ENCODE peak calls at places on chromosomes 7 and 10, in seven cellular contexts. One of them, this sample, is unnamed.

GRCh38 chr10:104580321-104580720 is 60.8 kb upstream of the SORCS3 start:
- DNase-seq in heart right ventricle: no peak
- DNase-seq in adrenal gland: no peak
- DNase-seq in Panc1: no peak
- DNase-seq in prostate gland: no peak
- DNase-seq in nephron progenitor cell: no peak
- DNase-seq in endothelial cell of umbilical vein: no peak
- DNase-seq in this sample: no peak

GRCh38 chr7:22849662-22850061 is 27.0 kb upstream of the TOMM7 start:
- DNase-seq in heart right ventricle: no peak
- DNase-seq in adrenal gland: no peak
- DNase-seq in Panc1: no peak
- DNase-seq in prostate gland: no peak
- DNase-seq in nephron progenitor cell: no peak
- DNase-seq in endothelial cell of umbilical vein: no peak
- DNase-seq in this sample: no peak

GRCh38 chr10:1434912-1435692 is 302.2 kb downstream of the ADARB2 start:
- DNase-seq in heart right ventricle: no peak
- DNase-seq in adrenal gland: no peak
- DNase-seq in Panc1: no peak
- DNase-seq in prostate gland: no peak
- DNase-seq in nephron progenitor cell: peak; percentile 21
- DNase-seq in endothelial cell of umbilical vein: no peak
- DNase-seq in this sample: no peak

GRCh38 chr10:102593074-102593803 is 51.0 kb upstream of the TRIM8 start:
- DNase-seq in heart right ventricle: no peak
- DNase-seq in adrenal gland: no peak
- DNase-seq in Panc1: no peak
- DNase-seq in prostate gland: no peak
- DNase-seq in nephron progenitor cell: no peak
- DNase-seq in endothelial cell of umbilical vein: no peak
- DNase-seq in this sample: no peak

GRCh38 chr7:4610768-4611467 is 71.2 kb upstream of the FOXK1 start:
- DNase-seq in heart right ventricle: peak; percentile 66
- DNase-seq in adrenal gland: peak; percentile 78
- DNase-seq in Panc1: peak; percentile 63
- DNase-seq in prostate gland: peak; percentile 71
- DNase-seq in nephron progenitor cell: peak; percentile 34
- DNase-seq in endothelial cell of umbilical vein: peak; percentile 71
- DNase-seq in this sample: peak; percentile 51

GRCh38 chr7:74365320-74366022 is 76.3 kb downstream of the CLIP2 start:
- DNase-seq in heart right ventricle: peak; percentile 66
- DNase-seq in adrenal gland: peak; percentile 73
- DNase-seq in Panc1: no peak
- DNase-seq in prostate gland: no peak
- DNase-seq in nephron progenitor cell: peak; percentile 86
- DNase-seq in endothelial cell of umbilical vein: peak; percentile 34
- DNase-seq in this sample: peak; percentile 70

GRCh38 chr10:79202188-79203013 is 133.6 kb downstream of the ZMIZ1 start:
- DNase-seq in heart right ventricle: no peak
- DNase-seq in adrenal gland: no peak
- DNase-seq in Panc1: no peak
- DNase-seq in prostate gland: no peak
- DNase-seq in nephron progenitor cell: peak; percentile 65
- DNase-seq in endothelial cell of umbilical vein: peak; percentile 55
- DNase-seq in this sample: peak; percentile 47

GRCh38 chr7:40205992-40206391 is 71.2 kb downstream of the SUGCT start:
- DNase-seq in heart right ventricle: no peak
- DNase-seq in adrenal gland: no peak
- DNase-seq in Panc1: no peak
- DNase-seq in prostate gland: no peak
- DNase-seq in nephron progenitor cell: no peak
- DNase-seq in endothelial cell of umbilical vein: no peak
- DNase-seq in this sample: no peak

GRCh38 chr7:105473163-105473562 is 48.9 kb downstream of the PUS7 start:
- DNase-seq in heart right ventricle: no peak
- DNase-seq in adrenal gland: peak; percentile 67
- DNase-seq in Panc1: no peak
- DNase-seq in prostate gland: no peak
- DNase-seq in nephron progenitor cell: no peak
- DNase-seq in endothelial cell of umbilical vein: no peak
- DNase-seq in this sample: no peak

GRCh38 chr7:128885370-128886187 is 22.9 kb downstream of the ATP6V1F start:
- DNase-seq in heart right ventricle: no peak
- DNase-seq in adrenal gland: no peak
- DNase-seq in Panc1: no peak
- DNase-seq in prostate gland: no peak
- DNase-seq in nephron progenitor cell: no peak
- DNase-seq in endothelial cell of umbilical vein: no peak
- DNase-seq in this sample: no peak

GRCh38 chr7:157664034-157664433 is 327.2 kb downstream of the DNAJB6 start:
- DNase-seq in heart right ventricle: no peak
- DNase-seq in adrenal gland: no peak
- DNase-seq in Panc1: no peak
- DNase-seq in prostate gland: no peak
- DNase-seq in nephron progenitor cell: no peak
- DNase-seq in endothelial cell of umbilical vein: no peak
- DNase-seq in this sample: no peak

GRCh38 chr7:158409120-158409519 is 178.5 kb downstream of the PTPRN2 start:
- DNase-seq in heart right ventricle: no peak
- DNase-seq in adrenal gland: no peak
- DNase-seq in Panc1: no peak
- DNase-seq in prostate gland: no peak
- DNase-seq in nephron progenitor cell: no peak
- DNase-seq in endothelial cell of umbilical vein: no peak
- DNase-seq in this sample: no peak

GRCh38 chr7:261341-262250 is 28.4 kb upstream of the FOXL3 start:
- DNase-seq in heart right ventricle: no peak
- DNase-seq in adrenal gland: no peak
- DNase-seq in Panc1: no peak
- DNase-seq in prostate gland: no peak
- DNase-seq in nephron progenitor cell: no peak
- DNase-seq in endothelial cell of umbilical vein: no peak
- DNase-seq in this sample: no peak

GRCh38 chr7:104137971-104138370 is 69.8 kb downstream of the ORC5 start:
- DNase-seq in heart right ventricle: no peak
- DNase-seq in adrenal gland: no peak
- DNase-seq in Panc1: no peak
- DNase-seq in prostate gland: no peak
- DNase-seq in nephron progenitor cell: no peak
- DNase-seq in endothelial cell of umbilical vein: peak; percentile 19
- DNase-seq in this sample: no peak
- TF ChIP-seq CTCF in heart right ventricle: no peak
- TF ChIP-seq CTCF in adrenal gland: no peak
- TF ChIP-seq CTCF in Panc1: no peak
- TF ChIP-seq CTCF in prostate gland: no peak
- TF ChIP-seq CTCF in nephron progenitor cell: no peak
- TF ChIP-seq CTCF in endothelial cell of umbilical vein: no peak
- TF ChIP-seq CTCF in this sample: no peak

GRCh38 chr7:50781894-50782293 is 802 bp downstream of the GRB10 start:
- DNase-seq in heart right ventricle: no peak
- DNase-seq in adrenal gland: no peak
- DNase-seq in Panc1: no peak
- DNase-seq in prostate gland: no peak
- DNase-seq in nephron progenitor cell: no peak
- DNase-seq in endothelial cell of umbilical vein: no peak
- DNase-seq in this sample: no peak

GRCh38 chr7:50783304-50783703 is 608 bp upstream of the GRB10 start:
- DNase-seq in heart right ventricle: no peak
- DNase-seq in adrenal gland: no peak
- DNase-seq in Panc1: no peak
- DNase-seq in prostate gland: no peak
- DNase-seq in nephron progenitor cell: no peak
- DNase-seq in endothelial cell of umbilical vein: no peak
- DNase-seq in this sample: no peak

GRCh38 chr7:50781371-50781770 is 1.3 kb downstream of the GRB10 start:
- DNase-seq in heart right ventricle: peak; percentile 24
- DNase-seq in adrenal gland: no peak
- DNase-seq in Panc1: no peak
- DNase-seq in prostate gland: peak; percentile 26
- DNase-seq in nephron progenitor cell: no peak
- DNase-seq in endothelial cell of umbilical vein: no peak
- DNase-seq in this sample: no peak

GRCh38 chr7:50783801-50784507 is 1.3 kb upstream of the GRB10 start:
- DNase-seq in heart right ventricle: no peak
- DNase-seq in adrenal gland: no peak
- DNase-seq in Panc1: no peak
- DNase-seq in prostate gland: no peak
- DNase-seq in nephron progenitor cell: no peak
- DNase-seq in endothelial cell of umbilical vein: no peak
- DNase-seq in this sample: no peak

DNA sequence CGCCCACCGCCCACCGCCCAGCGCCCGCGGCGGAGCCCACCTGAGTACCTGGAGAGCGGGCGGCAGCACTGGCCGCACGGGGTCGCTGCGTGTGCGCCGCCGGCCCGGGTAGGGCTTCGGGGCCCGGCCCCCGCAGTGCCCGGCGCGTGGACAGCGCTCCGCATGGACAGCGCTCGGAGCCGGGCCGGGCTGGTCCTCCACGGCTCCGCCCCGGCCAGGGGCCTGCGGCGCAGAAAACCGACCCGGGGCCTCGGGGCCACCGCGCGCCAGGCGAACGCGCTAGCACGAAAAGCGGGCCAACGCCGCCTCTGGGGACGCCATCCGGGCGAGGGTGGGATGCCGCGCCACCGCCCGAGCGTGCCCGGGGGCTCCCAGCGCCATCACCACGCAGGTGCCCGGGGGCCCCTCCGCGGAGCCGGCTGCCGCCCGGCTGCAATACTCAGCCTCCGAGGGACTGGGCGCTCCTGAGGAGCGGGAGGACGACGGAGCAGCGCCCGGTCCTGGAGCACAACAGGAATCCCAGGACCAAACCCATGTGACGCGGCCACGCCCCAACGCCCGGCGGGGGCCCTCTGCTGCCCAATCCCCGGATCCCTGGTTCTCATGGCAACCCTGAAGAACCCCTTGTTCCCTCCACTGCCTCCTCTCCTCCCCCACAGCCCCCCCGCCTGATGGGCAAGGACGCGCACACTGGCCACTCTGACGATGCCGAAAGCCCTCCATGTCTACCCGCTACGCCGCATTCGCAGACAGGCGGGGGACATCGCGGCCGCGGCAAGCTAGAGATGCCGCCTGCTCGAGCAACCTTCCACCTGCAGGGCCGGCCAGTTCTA is at the start of gene GRB10:
- DNase-seq in heart right ventricle: peak; percentile 37
- DNase-seq in adrenal gland: peak; percentile 56
- DNase-seq in Panc1: no peak
- DNase-seq in prostate gland: no peak
- DNase-seq in nephron progenitor cell: peak; percentile 65
- DNase-seq in endothelial cell of umbilical vein: peak; percentile 35
- DNase-seq in this sample: peak; percentile 59
- TF ChIP-seq CTCF in heart right ventricle: peak; percentile 46
- TF ChIP-seq CTCF in adrenal gland: peak; percentile 15
- TF ChIP-seq CTCF in Panc1: peak; percentile 85
- TF ChIP-seq CTCF in prostate gland: no peak
- TF ChIP-seq CTCF in nephron progenitor cell: no peak
- TF ChIP-seq CTCF in endothelial cell of umbilical vein: peak; percentile 32
- TF ChIP-seq CTCF in this sample: peak; percentile 44

DNA sequence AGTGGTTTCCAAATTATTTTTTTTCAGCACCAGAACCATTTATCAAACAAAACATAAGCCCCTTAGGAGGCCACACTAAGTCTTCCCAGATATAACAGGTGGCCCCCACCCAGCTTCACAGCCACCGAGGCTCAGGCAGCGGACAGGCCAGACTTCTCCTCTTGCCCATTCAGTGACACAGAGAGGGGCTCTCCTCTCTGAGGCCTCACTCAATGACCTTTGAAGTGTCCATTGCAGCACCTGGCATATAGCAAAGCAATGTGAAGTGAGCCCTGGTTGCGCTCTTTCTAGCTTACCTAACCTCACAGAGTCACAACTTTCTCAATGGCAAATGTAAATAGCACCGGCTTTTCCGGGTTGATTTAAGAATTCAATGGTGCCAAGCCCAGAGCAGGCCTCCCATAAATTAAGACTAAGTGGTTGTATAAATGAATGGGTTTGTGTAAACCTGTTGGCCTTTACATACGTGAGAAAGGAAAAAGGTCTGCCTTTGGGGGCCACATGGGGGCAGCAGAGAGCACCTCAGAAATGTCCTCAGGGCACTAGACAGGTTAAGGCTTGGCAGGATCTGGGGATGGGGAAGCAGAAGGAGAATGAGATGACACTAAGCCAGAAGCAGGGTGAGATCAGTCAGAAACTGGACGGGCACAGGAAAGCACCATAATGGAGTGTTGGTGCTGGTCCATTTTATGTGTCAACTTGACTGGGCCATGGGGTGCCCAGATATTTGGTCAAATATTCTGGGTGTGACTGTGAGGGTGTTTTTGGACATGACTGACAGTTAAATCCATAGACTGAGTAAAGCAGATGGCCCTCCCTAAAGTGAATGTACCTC is 59.1 kb downstream of the FRMPD2 start:
- DNase-seq in heart right ventricle: no peak
- DNase-seq in adrenal gland: peak; percentile 63
- DNase-seq in Panc1: peak; percentile 10
- DNase-seq in prostate gland: peak; percentile 41
- DNase-seq in nephron progenitor cell: peak; percentile 75
- DNase-seq in endothelial cell of umbilical vein: peak; percentile 57
- DNase-seq in this sample: peak; percentile 57
- TF ChIP-seq CTCF in heart right ventricle: peak; percentile 64
- TF ChIP-seq CTCF in adrenal gland: peak; percentile 34
- TF ChIP-seq CTCF in Panc1: peak; percentile 93
- TF ChIP-seq CTCF in prostate gland: no peak
- TF ChIP-seq CTCF in nephron progenitor cell: peak; percentile 79
- TF ChIP-seq CTCF in endothelial cell of umbilical vein: peak; percentile 81
- TF ChIP-seq CTCF in this sample: peak; percentile 79

DNA sequence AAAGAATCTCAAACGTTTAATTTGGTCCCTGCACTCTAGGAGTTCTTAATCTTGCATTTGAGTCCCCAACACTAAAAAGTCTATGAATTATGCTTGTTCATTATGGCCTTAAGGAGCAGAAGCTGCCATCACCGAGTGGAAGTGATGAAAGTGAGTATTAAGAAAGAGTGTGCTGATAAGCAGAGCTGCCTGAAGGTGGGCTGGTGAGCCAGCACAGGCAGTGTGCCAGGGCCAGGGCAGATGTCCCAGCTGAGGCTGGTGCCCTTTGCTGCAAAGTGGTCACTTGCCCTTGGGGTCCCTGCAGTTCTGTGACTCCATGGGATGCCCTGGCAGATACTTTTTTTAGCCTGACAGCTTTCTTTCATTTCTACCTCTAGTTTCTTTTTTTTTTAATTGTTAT is 73.0 kb upstream of the LOXL4 start:
- DNase-seq in heart right ventricle: peak; percentile 31
- DNase-seq in adrenal gland: peak; percentile 50
- DNase-seq in Panc1: no peak
- DNase-seq in prostate gland: no peak
- DNase-seq in nephron progenitor cell: no peak
- DNase-seq in endothelial cell of umbilical vein: no peak
- DNase-seq in this sample: no peak
- TF ChIP-seq CTCF in heart right ventricle: no peak
- TF ChIP-seq CTCF in adrenal gland: no peak
- TF ChIP-seq CTCF in Panc1: no peak
- TF ChIP-seq CTCF in prostate gland: no peak
- TF ChIP-seq CTCF in nephron progenitor cell: no peak
- TF ChIP-seq CTCF in endothelial cell of umbilical vein: peak; percentile 1
- TF ChIP-seq CTCF in this sample: no peak

DNA sequence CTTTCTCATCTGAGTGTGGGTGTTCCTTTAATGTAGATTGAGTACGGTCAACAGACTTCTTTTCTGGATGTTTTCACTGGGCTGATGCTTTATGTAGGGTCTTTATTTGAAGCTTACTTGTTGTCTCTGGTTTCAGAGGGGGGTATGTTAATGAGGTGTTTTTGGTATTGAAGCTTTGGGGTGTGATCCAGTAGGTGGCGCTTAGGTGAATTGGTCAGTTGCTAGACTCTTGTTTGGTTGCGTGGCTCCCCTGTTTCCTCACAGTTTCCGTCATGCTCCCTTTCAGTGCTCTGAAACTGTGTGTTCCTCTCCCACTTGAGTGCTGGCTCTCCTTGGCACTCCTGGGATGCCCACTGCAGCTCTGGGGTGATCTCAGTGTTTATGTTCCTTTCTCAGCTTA is 80.8 kb downstream of the FANK1 start:
- DNase-seq in heart right ventricle: no peak
- DNase-seq in adrenal gland: no peak
- DNase-seq in Panc1: no peak
- DNase-seq in prostate gland: no peak
- DNase-seq in nephron progenitor cell: no peak
- DNase-seq in endothelial cell of umbilical vein: no peak
- DNase-seq in this sample: no peak
- TF ChIP-seq CTCF in heart right ventricle: no peak
- TF ChIP-seq CTCF in adrenal gland: no peak
- TF ChIP-seq CTCF in Panc1: peak; percentile 67
- TF ChIP-seq CTCF in prostate gland: no peak
- TF ChIP-seq CTCF in nephron progenitor cell: no peak
- TF ChIP-seq CTCF in endothelial cell of umbilical vein: peak; percentile 16
- TF ChIP-seq CTCF in this sample: no peak

This sample was measured in neural crest cell.